ENCODE peak calls at places on chromosome 19, in five cellular contexts. G, S, J, R and E are unnamed samples.

GRCh38 chr19:46320559-46320958 is 23.7 kb downstream of the HIF3A start:
- DNase-seq in G (no peak), S (no peak), J (no peak), R (no peak), E (no peak)

GRCh38 chr19:29667941-29668340 is 2.7 kb downstream of the PLEKHF1 start:
- DNase-seq in G (no peak), S (peak; percentile 59), J (no peak), R (peak; percentile 38), E (no peak)

GRCh38 chr19:52603558-52604207 is 33.6 kb downstream of the ZNF701 start:
- DNase-seq in G (no peak), S (no peak), J (no peak), R (no peak), E (no peak)

GRCh38 chr19:36891768-36892357 is 24.2 kb downstream of the ZNF829 start:
- DNase-seq in G (no peak), S (no peak), J (no peak), R (no peak), E (no peak)

GRCh38 chr19:50518091-50519005 is 4.6 kb upstream of the ASPDH start:
- DNase-seq in G (no peak), S (no peak), J (no peak), R (no peak), E (no peak)

GRCh38 chr19:7331446-7331845 is 17.3 kb upstream of the ARHGEF18 start:
- DNase-seq in G (no peak), S (no peak), J (no peak), R (no peak), E (no peak)

GRCh38 chr19:7159105-7159933 is 89.8 kb downstream of the ZNF557 start:
- DNase-seq in G (no peak), S (no peak), J (no peak), R (no peak), E (no peak)

GRCh38 chr19:39299404-39299803 is 3.2 kb downstream of the IFNL1 start:
- DNase-seq in G (no peak), S (no peak), J (no peak), R (no peak), E (no peak)

GRCh38 chr19:33500991-33501390 is 20.6 kb downstream of the PEPD start:
- DNase-seq in G (no peak), S (no peak), J (no peak), R (no peak), E (no peak)

GRCh38 chr19:12841094-12841493 is 2.8 kb downstream of the MAST1 start:
- DNase-seq in G (peak; percentile 22), S (no peak), J (no peak), R (no peak), E (no peak)

GRCh38 chr19:33622505-33622808 is 704 bp downstream of the CHST8 start:
- DNase-seq in G (no peak), S (no peak), J (no peak), R (no peak), E (no peak)

GRCh38 chr19:46958542-46958941 is 61.1 kb upstream of the NPAS1 start:
- DNase-seq in G (no peak), S (no peak), J (no peak), R (no peak), E (no peak)

GRCh38 chr19:28289294-28290063 is 923.5 kb downstream of the UQCRFS1 start:
- DNase-seq in G (peak; percentile 19), S (no peak), J (no peak), R (no peak), E (no peak)

GRCh38 chr19:506404-507285 is 652 bp upstream of the TPGS1 start:
- DNase-seq in G (peak; percentile 99), S (peak; percentile 99), J (peak; percentile 99), R (peak; percentile 84), E (peak; percentile 99)
- TF ChIP-seq POLR2A in G (no peak), S (no peak), J (peak; percentile 45), R (no peak), E (peak; percentile 18)

GRCh38 chr19:14138576-14139265 is 2.3 kb upstream of the ASF1B start:
- DNase-seq in G (no peak), S (no peak), J (no peak), R (no peak), E (no peak)

GRCh38 chr19:14135985-14136508 is 342 bp downstream of the ASF1B start:
- DNase-seq in G (no peak), S (no peak), J (no peak), R (no peak), E (no peak)

GRCh38 chr19:14139944-14140343 is 3.6 kb upstream of the ASF1B start:
- DNase-seq in G (no peak), S (no peak), J (no peak), R (no peak), E (no peak)

GRCh38 chr19:14136509-14137281 is at the start of gene ASF1B:
- DNase-seq in G (peak; percentile 99), S (peak; percentile 98), J (peak; percentile 100), R (peak; percentile 99), E (peak; percentile 99)

DNA sequence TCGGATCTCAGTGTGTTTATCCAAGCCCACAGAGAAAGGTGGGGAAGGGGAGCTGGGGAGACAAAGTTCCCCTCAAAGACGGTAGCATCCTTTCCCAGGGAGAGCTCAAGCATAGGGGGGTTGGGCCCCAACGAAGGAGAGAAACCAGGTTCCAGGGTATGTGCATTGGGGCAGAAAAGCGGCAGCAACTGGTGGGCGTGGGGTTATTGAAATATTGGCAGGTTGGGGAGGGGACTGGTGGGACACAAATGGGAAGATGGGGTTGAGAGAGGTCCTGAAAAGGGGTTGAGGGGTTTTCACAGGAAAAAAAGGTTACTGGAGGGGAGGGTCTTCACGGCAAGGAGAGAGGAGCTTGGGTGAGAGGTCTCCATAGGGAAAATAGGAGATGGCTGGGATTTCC is 1.0 kb downstream of the ASF1B start:
- DNase-seq in G (no peak), S (no peak), J (no peak), R (no peak), E (no peak)
- TF ChIP-seq POLR2A in G (no peak), S (no peak), J (no peak), R (no peak), E (no peak)

DNA sequence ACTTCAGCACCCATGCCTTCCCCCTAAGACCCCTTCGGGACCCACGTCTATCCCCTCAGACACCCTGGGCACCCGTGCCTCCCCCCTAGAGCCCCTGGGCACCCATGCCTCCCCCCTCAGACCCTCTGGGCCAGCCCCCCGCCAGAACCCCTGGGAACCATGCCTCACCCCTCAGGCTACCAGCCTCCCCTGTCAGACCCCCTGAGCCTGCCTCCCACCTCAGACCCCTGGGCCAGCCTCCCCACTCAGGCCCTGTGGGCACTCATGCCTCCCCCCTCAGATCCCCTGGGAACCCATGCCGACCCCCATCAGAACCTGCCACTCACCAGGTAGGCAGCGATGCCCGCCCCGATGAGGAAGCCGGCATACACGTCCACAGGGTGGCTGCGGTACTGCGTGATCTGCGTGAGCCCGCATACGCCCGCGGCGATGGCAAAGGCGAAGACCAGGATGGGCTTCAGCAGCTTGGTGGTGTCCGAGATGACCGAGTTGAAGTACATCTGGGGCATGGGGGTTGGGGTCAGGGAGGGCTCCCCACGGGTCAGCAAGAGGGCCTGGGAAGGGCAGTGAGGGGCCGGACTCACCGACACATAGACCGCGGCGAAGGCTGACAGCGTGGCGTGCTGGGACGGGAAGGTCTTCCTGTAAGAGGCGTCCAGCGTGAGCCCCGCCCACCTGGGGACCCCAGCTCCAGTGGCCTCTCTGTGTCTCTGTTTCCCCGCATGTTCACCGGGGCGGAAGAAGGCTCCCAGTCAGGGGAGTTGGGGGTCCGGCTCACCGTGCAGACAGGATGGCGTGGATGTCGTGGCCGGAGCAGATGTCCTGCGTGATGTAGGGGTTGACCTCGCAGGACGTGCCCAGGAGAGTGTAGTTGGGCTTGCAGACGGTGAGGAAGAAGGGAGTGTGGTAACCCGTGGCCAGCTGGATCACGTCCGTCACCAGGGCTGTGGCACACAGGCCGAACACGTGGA is 7.4 kb downstream of the PLPPR3 start:
- DNase-seq in G (no peak), S (no peak), J (no peak), R (no peak), E (no peak)
- TF ChIP-seq POLR2A in G (no peak), S (no peak), J (no peak), R (no peak), E (no peak)

DNA sequence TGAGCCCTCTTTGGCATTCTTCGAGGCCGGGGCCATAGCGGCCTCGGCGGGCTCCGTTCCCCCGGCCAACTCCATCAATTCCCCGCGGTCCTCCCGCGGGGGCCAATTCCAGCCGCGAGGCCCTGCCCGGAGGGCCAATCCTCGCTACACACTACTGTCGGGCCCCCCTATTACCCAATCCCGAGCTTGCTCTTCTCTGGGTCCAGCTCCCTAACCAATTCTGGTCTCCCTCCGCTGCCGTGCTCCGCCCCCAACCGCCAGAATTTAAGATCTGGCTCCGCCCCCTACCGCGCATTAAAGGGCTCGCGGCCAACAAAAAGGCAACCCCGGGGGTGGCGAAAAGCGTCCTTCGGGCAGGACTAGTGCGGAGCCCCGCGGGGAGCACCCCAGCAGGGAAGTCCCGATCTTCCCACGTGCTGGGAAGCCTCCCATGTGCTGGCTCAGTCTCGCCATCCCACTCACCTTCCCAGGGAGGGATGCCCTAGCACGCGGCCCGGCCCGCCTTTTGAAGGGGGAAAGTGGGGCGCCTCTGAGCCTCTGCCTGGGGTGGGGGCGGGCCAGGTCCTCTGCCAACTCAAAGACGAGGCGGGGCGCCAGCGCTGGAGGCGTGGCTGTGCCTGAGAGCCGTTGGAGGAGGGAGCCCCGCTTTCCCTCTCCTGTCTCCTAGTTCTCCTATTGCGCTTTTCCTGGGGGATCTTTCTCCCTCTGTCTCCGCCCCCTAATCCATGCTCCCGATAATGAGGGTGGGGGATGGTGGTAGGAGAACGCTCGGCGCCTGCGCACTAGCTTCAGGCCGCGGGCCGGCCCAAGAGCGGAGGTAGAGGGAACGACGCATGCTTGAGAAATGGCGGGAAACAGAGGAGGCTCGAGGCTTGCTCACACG is 3.5 kb downstream of the LIPE start:
- DNase-seq in G (peak; percentile 80), S (peak; percentile 87), J (peak; percentile 84), R (peak; percentile 69), E (no peak)
- TF ChIP-seq POLR2A in G (peak; percentile 7), S (no peak), J (no peak), R (no peak), E (no peak)

DNA sequence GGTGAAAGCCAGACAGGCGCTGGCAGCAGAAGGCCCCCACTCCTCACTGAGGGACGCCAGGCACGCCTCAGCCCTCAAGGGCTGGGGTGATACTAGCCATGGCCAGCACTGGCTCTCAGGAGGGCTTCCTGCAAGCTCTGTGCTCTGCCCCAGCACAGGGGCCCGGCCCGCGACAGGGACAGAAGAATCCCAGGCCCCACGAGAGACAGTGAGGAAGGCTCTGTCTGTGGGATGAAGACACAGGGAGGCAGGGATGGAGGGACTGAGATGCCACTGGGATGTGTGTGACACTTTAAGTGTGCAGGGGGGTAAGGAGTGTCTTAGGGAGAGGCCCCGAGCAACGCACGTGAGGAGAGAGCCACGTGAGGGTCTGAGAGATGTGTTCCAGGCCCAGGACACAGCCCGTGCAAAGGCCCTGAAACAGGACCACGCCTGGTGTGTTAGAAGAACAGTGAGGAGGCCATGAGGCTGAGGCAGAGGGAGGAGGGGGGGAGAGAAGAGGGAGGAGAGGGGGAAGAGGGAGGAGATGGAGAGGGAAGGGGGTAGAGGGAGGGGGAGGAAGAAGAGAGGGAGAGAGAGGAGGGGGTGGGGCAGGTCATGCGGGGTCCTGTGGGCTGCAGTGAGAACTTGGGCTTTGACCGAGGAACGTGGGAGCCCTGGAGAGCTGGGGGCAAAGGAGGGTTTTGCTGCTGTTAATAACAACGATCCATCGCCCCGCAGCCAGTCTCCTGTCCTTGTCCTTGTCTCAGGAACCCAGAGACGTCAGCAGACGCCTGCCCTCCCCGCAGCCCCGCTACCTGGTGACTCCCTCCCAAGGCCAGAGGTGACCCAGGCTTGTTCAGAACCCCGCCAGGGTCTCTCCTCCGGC is 7.2 kb downstream of the RPL36 start:
- DNase-seq in G (peak; percentile 16), S (no peak), J (no peak), R (no peak), E (no peak)
- TF ChIP-seq POLR2A in G (no peak), S (no peak), J (no peak), R (no peak), E (no peak)